ENCODE peak calls at places on chromosomes 11 and 22, in nine cellular contexts. M is mesendoderm, T is mammary epithelial cell, B is heart left ventricle, Q is A549, I is left ventricle myocardium inferior, G is fibroblast of lung, D is pancreas, E is neural progenitor cell. L is an unnamed sample. For H3K4me1, the result is how much of the 10 kb centered on the place peaks cover.

GRCh38 chr11:112368402-112368801 is 107.7 kb upstream of the PLET1 start:
- DNase-seq in M (no peak), T (peak), B (no peak), Q (no peak), I (no peak), G (no peak), D (no peak), E (no peak), L (no peak)

GRCh38 chr11:37988031-37988430 is 1390.0 kb upstream of the RAG2 start:
- DNase-seq in M (no peak), T (peak), B (peak), Q (no peak), I (no peak), G (peak), D (no peak), E (no peak), L (no peak)

GRCh38 chr11:128582496-128583366 is 4.6 kb downstream of the ETS1 start:
- DNase-seq in M (peak), T (peak), B (no peak), Q (peak), I (no peak), G (peak), D (no peak), E (peak), L (peak)

GRCh38 chr11:61564936-61565696 is 15.8 kb downstream of the SYT7 start:
- DNase-seq in M (no peak), T (no peak), B (no peak), Q (no peak), I (no peak), G (no peak), D (peak), E (no peak), L (no peak)

GRCh38 chr22:37566329-37566837 is 6.1 kb downstream of the CDC42EP1 start:
- DNase-seq in M (no peak), T (no peak), B (no peak), Q (no peak), I (no peak), G (no peak), D (no peak), E (no peak), L (peak)

GRCh38 chr11:62540804-62541671 is 5.6 kb downstream of the AHNAK start:
- DNase-seq in M (no peak), T (no peak), B (peak), Q (no peak), I (peak), G (no peak), D (no peak), E (no peak), L (peak)

GRCh38 chr11:48017105-48017874 is 36.9 kb downstream of the PTPRJ start:
- DNase-seq in M (no peak), T (no peak), B (no peak), Q (no peak), I (no peak), G (no peak), D (no peak), E (no peak), L (no peak)

GRCh38 chr11:8389034-8389996 is 125.6 kb upstream of the LMO1 start:
- DNase-seq in M (no peak), T (no peak), B (peak), Q (no peak), I (no peak), G (peak), D (no peak), E (peak), L (no peak)

GRCh38 chr11:68750988-68751325 is 363 bp downstream of the TESMIN start:
- DNase-seq in M (no peak), T (no peak), B (no peak), Q (no peak), I (no peak), G (no peak), D (no peak), E (no peak), L (no peak)

GRCh38 chr11:64713781-64714363 is 9.1 kb downstream of the NRXN2 start:
- DNase-seq in M (peak), T (no peak), B (no peak), Q (no peak), I (no peak), G (no peak), D (no peak), E (peak), L (no peak)
- H3K4me1 ChIP-seq in M (under half), T (under half), B (under half), Q (under half), I (under half), G (under half), D (under half), E (under half), L (under half)

GRCh38 chr22:43301866-43302265 is 41.3 kb downstream of the SCUBE1 start:
- DNase-seq in M (no peak), T (no peak), B (no peak), Q (no peak), I (no peak), G (no peak), D (no peak), E (no peak), L (peak)

GRCh38 chr22:43304831-43305230 is 38.3 kb downstream of the SCUBE1 start:
- DNase-seq in M (no peak), T (no peak), B (no peak), Q (no peak), I (no peak), G (no peak), D (no peak), E (no peak), L (no peak)

GRCh38 chr22:43303166-43303565 is 40.0 kb downstream of the SCUBE1 start:
- DNase-seq in M (no peak), T (no peak), B (no peak), Q (no peak), I (no peak), G (no peak), D (no peak), E (no peak), L (peak)

GRCh38 chr22:43302462-43303109 is 40.6 kb downstream of the SCUBE1 start:
- DNase-seq in M (no peak), T (no peak), B (no peak), Q (no peak), I (no peak), G (no peak), D (no peak), E (no peak), L (peak)

DNA sequence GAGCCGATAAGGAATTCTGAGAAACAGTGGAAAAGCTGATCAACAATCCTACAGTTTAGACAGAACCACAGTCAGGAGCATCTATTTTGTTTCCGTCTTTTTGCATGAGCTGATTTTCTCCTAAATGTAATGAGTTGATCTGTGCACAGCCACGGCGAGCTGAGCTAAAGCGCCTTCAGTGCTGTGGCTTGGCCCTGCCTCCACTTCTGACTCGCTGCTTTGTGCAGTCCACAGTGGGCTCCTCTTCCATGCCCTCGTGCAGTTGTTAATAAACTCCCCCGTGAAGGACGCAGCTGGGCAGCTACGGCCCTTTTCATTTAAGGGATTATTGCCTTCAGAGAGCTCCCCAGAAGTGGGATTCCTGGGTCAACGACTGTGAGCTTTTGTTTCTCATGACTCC is 39.4 kb downstream of the SCUBE1 start:
- DNase-seq in M (no peak), T (no peak), B (no peak), Q (no peak), I (no peak), G (no peak), D (no peak), E (peak), L (peak)
- H3K4me1 ChIP-seq in M (under half), T (under half), B (under half), Q (under half), I (under half), G (under half), D (under half), E (under half), L (under half)

GRCh38 chr11:121425818-121426217 is 26.3 kb upstream of the SORL1 start:
- DNase-seq in M (peak), T (no peak), B (no peak), Q (no peak), I (no peak), G (no peak), D (no peak), E (no peak), L (no peak)
- H3K4me1 ChIP-seq in M (under half), T (under half), B (under half), Q (under half), I (under half), G (under half), D (under half), E (under half), L (under half)

GRCh38 chr22:39352301-39352867 is 2.6 kb downstream of the SYNGR1 start:
- DNase-seq in M (no peak), T (no peak), B (no peak), Q (no peak), I (no peak), G (no peak), D (no peak), E (no peak), L (no peak)

GRCh38 chr22:39351689-39352214 is 2.0 kb downstream of the SYNGR1 start:
- DNase-seq in M (peak), T (peak), B (no peak), Q (no peak), I (no peak), G (peak), D (no peak), E (no peak), L (no peak)

GRCh38 chr22:39350803-39351688 is 1.3 kb downstream of the SYNGR1 start:
- DNase-seq in M (no peak), T (no peak), B (no peak), Q (no peak), I (no peak), G (no peak), D (no peak), E (no peak), L (no peak)

GRCh38 chr22:39355080-39355479 is 5.3 kb downstream of the SYNGR1 start:
- DNase-seq in M (no peak), T (no peak), B (no peak), Q (no peak), I (no peak), G (no peak), D (no peak), E (no peak), L (no peak)

DNA sequence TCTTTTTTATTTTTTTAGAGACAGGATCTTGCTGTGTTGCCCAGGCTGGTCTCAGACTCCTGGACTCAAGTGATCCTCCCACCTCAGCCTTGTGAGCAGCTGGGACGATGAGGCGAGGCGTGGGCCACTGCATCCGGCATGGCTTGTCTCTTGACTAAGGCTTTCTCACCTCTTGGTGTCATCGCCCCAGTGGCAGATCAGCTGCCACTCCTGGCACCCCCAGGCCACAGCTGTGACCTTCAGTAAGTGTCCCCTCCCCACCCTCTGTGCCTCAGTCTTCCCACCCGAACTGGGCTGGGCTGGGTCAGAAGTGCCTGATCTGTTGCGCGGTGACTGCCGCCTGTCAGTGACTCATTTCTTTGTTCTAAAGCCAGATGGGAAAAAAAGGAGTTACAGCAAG is 3.6 kb downstream of the SYNGR1 start:
- DNase-seq in M (no peak), T (no peak), B (no peak), Q (no peak), I (no peak), G (peak), D (no peak), E (no peak), L (no peak)
- H3K4me1 ChIP-seq in M (under half), T (under half), B (under half), Q (under half), I (under half), G (under half), D (under half), E (under half), L (under half)

GRCh38 chr11:122205036-122205435 is 89.0 kb upstream of the BLID start:
- DNase-seq in M (no peak), T (no peak), B (no peak), Q (no peak), I (no peak), G (peak), D (no peak), E (no peak), L (no peak)

GRCh38 chr11:122201126-122201525 is 85.1 kb upstream of the BLID start:
- DNase-seq in M (no peak), T (no peak), B (no peak), Q (no peak), I (no peak), G (no peak), D (no peak), E (no peak), L (no peak)

GRCh38 chr11:122204206-122204605 is 88.2 kb upstream of the BLID start:
- DNase-seq in M (no peak), T (no peak), B (no peak), Q (no peak), I (no peak), G (peak), D (no peak), E (no peak), L (no peak)

GRCh38 chr11:122202161-122202950 is 86.3 kb upstream of the BLID start:
- DNase-seq in M (no peak), T (peak), B (no peak), Q (peak), I (no peak), G (peak), D (no peak), E (no peak), L (no peak)

DNA sequence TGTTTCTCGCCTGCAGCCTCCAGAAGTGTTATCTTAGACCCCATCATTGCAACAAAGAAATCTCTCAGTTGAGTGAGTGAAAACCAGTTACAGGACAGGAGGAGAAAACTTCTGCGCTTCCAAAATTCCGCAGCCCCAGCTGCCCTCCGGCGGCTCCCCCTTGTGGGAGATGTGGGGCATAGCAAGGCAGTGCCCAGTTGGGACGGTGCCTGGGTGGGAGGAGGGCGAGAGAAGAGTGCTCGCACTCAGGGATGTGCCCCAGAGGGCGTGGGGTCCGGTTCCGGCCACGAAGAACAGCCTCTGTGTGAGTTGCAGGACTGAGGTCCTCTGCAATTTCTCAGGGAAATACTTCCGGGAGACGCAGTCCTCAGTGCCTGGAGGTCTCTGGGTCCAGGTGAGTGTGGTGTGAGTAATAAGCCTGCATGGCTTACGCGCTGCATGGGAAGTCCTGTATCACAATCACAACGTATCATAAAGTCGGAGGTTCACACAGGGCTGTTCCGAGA is 87.0 kb upstream of the BLID start:
- DNase-seq in M (peak), T (peak), B (peak), Q (peak), I (peak), G (peak), D (peak), E (peak), L (peak)
- H3K4me1 ChIP-seq in M (under half), T (under half), B (under half), Q (under half), I (under half), G (under half), D (under half), E (under half), L (under half)

DNA sequence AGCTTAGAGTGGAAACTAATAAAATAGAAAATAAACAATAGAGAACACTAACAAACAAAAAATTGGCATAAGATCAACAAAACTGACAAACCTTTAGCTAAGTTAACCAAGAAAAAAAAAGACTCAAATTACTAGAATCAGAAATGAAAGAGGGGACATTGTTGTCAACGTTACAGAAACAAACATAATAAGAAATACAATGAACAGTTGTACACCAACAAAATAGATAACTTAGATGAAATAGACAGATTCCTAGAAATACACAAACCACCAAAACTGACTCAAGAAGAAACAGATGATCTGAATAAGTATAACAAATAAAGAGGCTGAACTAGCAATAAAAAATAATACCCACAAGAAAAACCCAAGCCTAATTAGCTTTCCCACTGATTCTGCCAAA is 34.8 kb upstream of the TMPRSS4 start:
- DNase-seq in M (no peak), T (no peak), B (no peak), Q (no peak), I (no peak), G (no peak), D (no peak), E (no peak), L (no peak)
- H3K4me1 ChIP-seq in M (under half), T (under half), B (under half), Q (under half), I (under half), G (under half), D (under half), E (under half), L (under half)

GRCh38 chr22:32831571-32831970 is 30.1 kb downstream of the TIMP3 start:
- DNase-seq in M (no peak), T (no peak), B (no peak), Q (no peak), I (no peak), G (no peak), D (no peak), E (no peak), L (no peak)
- H3K4me1 ChIP-seq in M (under half), T (under half), B (half or more), Q (under half), I (half or more), G (under half), D (under half), E (under half), L (under half)

GRCh38 chr11:1828542-1828941 is 6.2 kb upstream of the SYT8 start:
- DNase-seq in M (no peak), T (no peak), B (no peak), Q (no peak), I (no peak), G (no peak), D (no peak), E (no peak), L (no peak)
- H3K4me1 ChIP-seq in M (under half), T (half or more), B (under half), Q (half or more), I (under half), G (under half), D (under half), E (under half), L (under half)

GRCh38 chr11:44138286-44138685 is 42.8 kb downstream of the EXT2 start:
- DNase-seq in M (no peak), T (no peak), B (no peak), Q (no peak), I (no peak), G (peak), D (no peak), E (no peak), L (no peak)

GRCh38 chr11:44138980-44139379 is 43.5 kb downstream of the EXT2 start:
- DNase-seq in M (no peak), T (no peak), B (no peak), Q (no peak), I (no peak), G (no peak), D (no peak), E (no peak), L (no peak)

GRCh38 chr11:44133335-44133946 is 38.0 kb downstream of the EXT2 start:
- DNase-seq in M (peak), T (no peak), B (no peak), Q (peak), I (no peak), G (peak), D (no peak), E (peak), L (no peak)

GRCh38 chr11:44134625-44135024 is 39.1 kb downstream of the EXT2 start:
- DNase-seq in M (no peak), T (no peak), B (no peak), Q (no peak), I (no peak), G (no peak), D (no peak), E (no peak), L (no peak)

GRCh38 chr11:44136176-44136945 is 40.9 kb downstream of the EXT2 start:
- DNase-seq in M (no peak), T (no peak), B (no peak), Q (no peak), I (no peak), G (peak), D (no peak), E (no peak), L (no peak)
- H3K4me1 ChIP-seq in M (under half), T (under half), B (under half), Q (under half), I (under half), G (under half), D (under half), E (under half), L (under half)

GRCh38 chr11:20661445-20661844 is 7.9 kb upstream of the NELL1 start:
- DNase-seq in M (no peak), T (no peak), B (no peak), Q (no peak), I (no peak), G (no peak), D (no peak), E (no peak), L (no peak)

GRCh38 chr11:20658135-20658534 is 11.3 kb upstream of the NELL1 start:
- DNase-seq in M (no peak), T (no peak), B (no peak), Q (no peak), I (no peak), G (no peak), D (no peak), E (no peak), L (no peak)

GRCh38 chr11:20661850-20662249 is 7.5 kb upstream of the NELL1 start:
- DNase-seq in M (no peak), T (no peak), B (no peak), Q (no peak), I (no peak), G (no peak), D (no peak), E (no peak), L (no peak)
- H3K4me1 ChIP-seq in M (under half), T (under half), B (under half), Q (under half), I (under half), G (under half), D (under half), E (under half), L (under half)